ENCODE peak calls at places on chromosomes 11 and 22, in six cellular contexts. F is IMR-90, Z is vagina, N is tibial nerve, X is left lung, L is right lobe of liver. E is an unnamed sample. For H3K9me3, the result is how much of the 10 kb centered on the place peaks cover.

GRCh38 chr11:115682901-115683300 is 178.7 kb upstream of the CADM1 start:
- DNase-seq in Z (no peak), N (no peak), X (no peak), L (no peak), F (no peak), E (no peak)

GRCh38 chr11:130131957-130132850 is 27.4 kb upstream of the ST14 start:
- DNase-seq in Z (no peak), F (peak), N (peak), X (no peak), L (no peak), E (no peak)

GRCh38 chr11:134762248-134763029 is 350.4 kb upstream of the B3GAT1 start:
- DNase-seq in X (no peak), L (no peak), Z (no peak), F (peak), N (no peak), E (no peak)

GRCh38 chr22:39954584-39955055 is 5.6 kb upstream of the TMA7B start:
- DNase-seq in Z (no peak), F (peak), L (no peak), N (peak), X (no peak), E (no peak)

GRCh38 chr11:122007611-122008071 is 108.4 kb downstream of the BLID start:
- DNase-seq in L (no peak), Z (no peak), F (peak), X (no peak), N (peak), E (peak)

GRCh38 chr11:7021318-7021717 is 1.0 kb downstream of the NLRP14 start:
- DNase-seq in F (no peak), L (no peak), N (no peak), X (no peak), Z (no peak), E (no peak)

GRCh38 chr22:37043828-37044538 is 7.6 kb upstream of the KCTD17 start:
- DNase-seq in L (peak), N (peak), X (peak), Z (no peak), F (peak), E (peak)

GRCh38 chr22:40401532-40401931 is 31.1 kb downstream of the SGSM3 start:
- DNase-seq in N (no peak), X (no peak), L (no peak), F (no peak), Z (no peak), E (no peak)

GRCh38 chr11:118277312-118277711 is 13.2 kb upstream of the MPZL2 start:
- DNase-seq in X (no peak), L (no peak), F (peak), Z (no peak), N (no peak), E (no peak)

GRCh38 chr11:126476256-126476970 is 120.9 kb downstream of the ST3GAL4 start:
- DNase-seq in F (no peak), X (no peak), Z (no peak), L (no peak), N (no peak), E (no peak)

GRCh38 chr22:32818446-32819115 is 17.1 kb downstream of the TIMP3 start:
- DNase-seq in Z (no peak), F (no peak), N (no peak), L (no peak), X (no peak), E (no peak)

GRCh38 chr22:24156146-24156914 is 25.0 kb upstream of the SUSD2 start:
- DNase-seq in F (peak), Z (no peak), L (no peak), X (no peak), N (no peak), E (peak)

GRCh38 chr11:69241844-69242582 is 51.9 kb upstream of the MYEOV start:
- DNase-seq in F (no peak), Z (peak), L (no peak), N (no peak), X (no peak), E (no peak)

GRCh38 chr22:29394931-29395581 is 6.7 kb upstream of the AP1B1 start:
- DNase-seq in L (peak), F (peak), N (peak), Z (no peak), X (peak), E (peak)

GRCh38 chr11:24516658-24517057 is 19.8 kb downstream of the LUZP2 start:
- DNase-seq in Z (no peak), N (no peak), L (no peak), F (no peak), X (no peak), E (no peak)

GRCh38 chr11:69264486-69264885 is 29.5 kb upstream of the MYEOV start:
- DNase-seq in N (no peak), Z (no peak), X (no peak), L (no peak), F (no peak), E (no peak)

GRCh38 chr11:97361812-97362378 is 972.1 kb downstream of the JRKL start:
- DNase-seq in Z (no peak), N (no peak), F (no peak), X (no peak), L (no peak), E (no peak)

GRCh38 chr11:97364047-97364446 is 974.2 kb downstream of the JRKL start:
- DNase-seq in F (no peak), N (no peak), Z (no peak), X (no peak), L (no peak), E (no peak)

GRCh38 chr11:97367406-97368083 is 977.7 kb downstream of the JRKL start:
- DNase-seq in Z (no peak), F (no peak), X (no peak), N (no peak), L (no peak), E (no peak)

DNA sequence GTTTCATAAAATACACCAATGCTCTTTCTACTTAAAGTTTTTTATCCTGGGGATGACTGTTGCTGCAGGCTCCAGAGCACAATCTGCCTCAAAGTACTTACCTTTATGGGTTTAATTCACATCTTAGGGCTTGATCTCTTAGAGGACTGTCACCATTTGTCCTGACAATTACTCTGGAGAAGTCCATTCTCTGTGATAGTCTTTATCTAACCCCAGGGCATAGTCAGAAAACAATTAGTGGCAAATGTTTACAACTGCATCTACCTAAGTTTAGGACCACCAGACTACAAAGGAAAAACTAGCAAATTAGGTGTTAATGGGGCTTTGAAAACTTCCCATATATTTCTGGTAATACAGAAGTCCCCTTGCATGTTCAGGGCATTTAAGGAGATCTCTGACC is 973.5 kb downstream of the JRKL start:
- DNase-seq in N (no peak), X (no peak), L (no peak), Z (no peak), F (no peak), E (no peak)
- H3K9me3 ChIP-seq in N (under half), X (under half), L (under half), Z (under half), F (under half), E (under half)

GRCh38 chr11:104451193-104451592 is 287.2 kb upstream of the PDGFD start:
- DNase-seq in N (no peak), Z (no peak), F (no peak), L (no peak), X (no peak), E (peak)
- H3K4me3 ChIP-seq in N (no peak), Z (no peak), F (no peak), L (no peak), X (no peak), E (no peak)

GRCh38 chr11:47406896-47407745 is 1.3 kb upstream of the SLC39A13 start:
- DNase-seq in Z (no peak), N (no peak), X (no peak), F (peak), L (no peak), E (no peak)
- TF ChIP-seq CTCF in Z (no peak), N (no peak), X (no peak), F (peak), L (no peak), E (no peak)

GRCh38 chr11:13065200-13065787 is 56.2 kb downstream of the RASSF10 start:
- DNase-seq in N (no peak), F (no peak), Z (no peak), L (no peak), X (no peak), E (no peak)
- H3K9me3 ChIP-seq in N (under half), F (under half), Z (under half), L (under half), X (under half), E (under half)

DNA sequence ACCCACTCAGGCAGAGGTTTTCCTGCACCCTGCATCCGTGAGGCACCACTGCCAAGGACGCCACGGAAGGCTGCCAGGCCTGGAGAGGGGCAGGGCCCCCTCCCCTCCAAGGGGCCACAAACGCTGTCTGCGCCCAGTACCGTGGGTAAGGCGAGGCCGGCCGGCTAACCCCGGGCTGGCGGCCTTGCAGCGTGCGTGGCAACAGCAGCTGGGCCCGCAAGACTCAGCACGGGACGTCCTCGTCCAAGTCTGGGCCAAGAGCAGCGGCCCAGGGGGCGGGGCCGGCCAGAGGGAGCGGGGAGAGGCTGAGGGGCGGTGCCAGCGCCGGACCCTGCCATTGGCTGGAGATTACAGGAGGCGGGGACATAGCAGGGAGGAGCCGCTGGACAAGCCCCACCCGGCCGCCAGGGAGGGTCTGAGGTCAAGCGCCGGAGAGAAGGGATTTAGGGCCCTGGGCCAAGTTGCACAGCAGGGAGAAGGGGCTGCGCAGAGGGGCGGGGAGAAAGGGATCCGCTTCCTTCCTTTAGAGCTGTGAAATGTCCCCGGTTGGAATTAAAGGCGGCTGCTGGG is 16.0 kb downstream of the SLC43A1 start:
- DNase-seq in X (peak), N (peak), Z (no peak), F (peak), L (peak), E (peak)
- H3K4me3 ChIP-seq in X (peak), N (peak), Z (peak), F (peak), L (no peak), E (peak)

GRCh38 chr11:13972958-13973357 is 10.4 kb downstream of the SPON1 start:
- DNase-seq in X (no peak), N (no peak), F (no peak), Z (no peak), L (no peak), E (no peak)

GRCh38 chr11:13966486-13966885 is 4.0 kb downstream of the SPON1 start:
- DNase-seq in Z (no peak), N (no peak), X (no peak), F (no peak), L (no peak), E (no peak)

GRCh38 chr11:13972033-13972910 is 9.7 kb downstream of the SPON1 start:
- DNase-seq in X (no peak), F (peak), N (peak), L (no peak), Z (no peak), E (no peak)

GRCh38 chr11:13965337-13965736 is 2.8 kb downstream of the SPON1 start:
- DNase-seq in F (no peak), X (no peak), N (no peak), Z (no peak), L (peak), E (no peak)

GRCh38 chr11:13970986-13971385 is 8.5 kb downstream of the SPON1 start:
- DNase-seq in N (no peak), F (no peak), X (no peak), L (no peak), Z (no peak), E (no peak)
- TF ChIP-seq CTCF in N (no peak), F (peak), X (peak), L (peak), Z (no peak), E (peak)

GRCh38 chr11:40754297-40754696 is 705.2 kb downstream of the LRRC4C start:
- DNase-seq in X (no peak), Z (no peak), N (no peak), F (no peak), L (no peak), E (no peak)
- H3K9me3 ChIP-seq in X (under half), Z (under half), N (under half), F (under half), L (under half), E (under half)

GRCh38 chr11:60950933-60951610 is 904 bp downstream of the SLC15A3 start:
- DNase-seq in X (peak), Z (no peak), L (no peak), N (no peak), F (no peak), E (peak)
- H3K4me3 ChIP-seq in X (peak), Z (peak), L (peak), N (peak), F (no peak), E (peak)

E was measured in left ventricle myocardium inferior.